ENCODE peak calls at places on chromosomes 5 and 9, in six cellular contexts. A, T, R, B, V and Q are unnamed samples. For H3K9me3, the result is how much of the 10 kb centered on the place peaks cover.

GRCh38 chr9:127162567-127163365 is 40.3 kb upstream of the ANGPTL2 start:
- DNase-seq in V (no peak), R (no peak), B (no peak), A (no peak), T (no peak), Q (no peak)

GRCh38 chr5:177620560-177620959 is 20.6 kb downstream of the B4GALT7 start:
- DNase-seq in R (no peak), T (no peak), A (no peak), B (no peak), V (no peak), Q (no peak)

GRCh38 chr9:36818242-36818938 is 215.7 kb downstream of the PAX5 start:
- DNase-seq in R (peak), T (no peak), A (no peak), V (peak), B (no peak), Q (no peak)

GRCh38 chr5:150567031-150567680 is 59.2 kb downstream of the NDST1 start:
- DNase-seq in R (no peak), T (no peak), B (no peak), V (peak), A (no peak), Q (peak)

GRCh38 chr5:55917402-55918096 is 66.4 kb downstream of the IL31RA start:
- DNase-seq in A (no peak), B (no peak), V (no peak), T (no peak), R (no peak), Q (no peak)

GRCh38 chr5:114467729-114468128 is 105.9 kb downstream of the KCNN2 start:
- DNase-seq in V (no peak), T (no peak), A (no peak), B (no peak), R (no peak), Q (no peak)

GRCh38 chr5:68565427-68565826 is 349.9 kb downstream of the PIK3R1 start:
- DNase-seq in T (no peak), R (no peak), B (no peak), A (no peak), V (no peak), Q (no peak)

GRCh38 chr9:131627846-131628820 is 82.8 kb downstream of the PRRT1B start:
- DNase-seq in R (no peak), V (peak), B (peak), T (peak), A (no peak), Q (peak)

GRCh38 chr9:118767571-118767970 is 601.7 kb downstream of the BRINP1 start:
- DNase-seq in B (no peak), T (no peak), A (no peak), V (no peak), R (no peak), Q (no peak)

GRCh38 chr9:124969401-124969800 is 28.5 kb upstream of the GOLGA1 start:
- DNase-seq in R (no peak), B (no peak), T (no peak), V (no peak), A (no peak), Q (no peak)

GRCh38 chr9:86022687-86023266 is 76.6 kb downstream of the GOLM1 start:
- DNase-seq in A (peak), R (no peak), V (peak), B (no peak), T (no peak), Q (no peak)

GRCh38 chr5:102759700-102760099 is 4.6 kb downstream of the PAM start:
- DNase-seq in B (no peak), V (no peak), R (no peak), T (no peak), A (no peak), Q (no peak)

GRCh38 chr9:74503219-74503618 is 6.1 kb downstream of the RORB start:
- DNase-seq in B (no peak), T (no peak), R (no peak), V (peak), A (no peak), Q (no peak)

GRCh38 chr9:124412228-124412575 is 3.0 kb downstream of the PSMB7 start:
- DNase-seq in A (no peak), T (no peak), B (no peak), R (no peak), V (no peak), Q (no peak)

GRCh38 chr9:123470991-123471770 is 115.2 kb downstream of the CRB2 start:
- DNase-seq in V (no peak), A (no peak), T (no peak), B (no peak), R (no peak), Q (no peak)

GRCh38 chr9:137293094-137293481 is 9.0 kb downstream of the NRARP start:
- DNase-seq in T (no peak), V (no peak), R (no peak), A (no peak), B (no peak), Q (no peak)

GRCh38 chr9:34759432-34760134 is 49.6 kb upstream of the CCL21 start:
- DNase-seq in R (no peak), A (no peak), V (no peak), B (no peak), T (no peak), Q (no peak)

DNA sequence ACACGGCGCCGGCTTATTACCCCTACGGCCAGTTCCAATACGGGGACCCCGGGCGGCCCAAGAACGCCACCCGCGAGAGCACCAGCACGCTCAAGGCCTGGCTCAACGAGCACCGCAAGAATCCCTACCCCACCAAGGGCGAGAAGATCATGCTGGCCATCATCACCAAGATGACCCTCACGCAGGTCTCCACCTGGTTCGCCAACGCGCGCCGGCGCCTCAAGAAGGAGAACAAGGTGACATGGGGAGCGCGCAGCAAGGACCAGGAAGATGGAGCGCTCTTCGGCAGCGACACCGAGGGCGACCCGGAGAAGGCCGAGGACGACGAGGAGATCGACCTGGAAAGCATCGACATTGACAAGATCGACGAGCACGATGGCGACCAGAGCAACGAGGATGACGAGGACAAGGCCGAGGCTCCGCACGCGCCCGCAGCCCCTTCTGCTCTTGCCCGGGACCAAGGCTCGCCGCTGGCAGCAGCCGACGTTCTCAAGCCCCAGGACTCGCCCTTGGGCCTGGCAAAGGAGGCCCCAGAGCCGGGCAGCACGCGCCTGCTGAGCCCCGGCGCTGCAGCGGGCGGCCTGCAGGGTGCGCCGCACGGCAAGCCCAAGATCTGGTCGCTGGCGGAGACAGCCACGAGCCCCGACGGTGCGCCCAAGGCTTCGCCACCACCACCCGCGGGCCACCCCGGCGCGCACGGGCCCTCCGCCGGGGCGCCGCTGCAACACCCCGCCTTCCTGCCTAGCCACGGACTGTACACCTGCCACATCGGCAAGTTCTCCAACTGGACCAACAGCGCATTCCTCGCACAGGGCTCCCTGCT is 3.9 kb downstream of the IRX1 start:
- DNase-seq in A (no peak), T (no peak), V (no peak), R (no peak), B (no peak), Q (no peak)
- H3K9me3 ChIP-seq in A (under half), T (under half), V (under half), R (under half), B (under half), Q (under half)

GRCh38 chr9:114362394-114362793 is 25.4 kb downstream of the AKNA start:
- DNase-seq in B (no peak), T (no peak), V (no peak), A (no peak), R (no peak), Q (no peak)

GRCh38 chr9:114361542-114361941 is 26.2 kb downstream of the AKNA start:
- DNase-seq in T (no peak), R (no peak), V (no peak), B (no peak), A (no peak), Q (no peak)

GRCh38 chr9:114357911-114358328 is 28.3 kb downstream of the ORM2 start:
- DNase-seq in R (no peak), V (no peak), A (no peak), T (no peak), B (no peak), Q (no peak)

GRCh38 chr9:114356792-114357191 is 27.1 kb downstream of the ORM2 start:
- DNase-seq in B (no peak), V (no peak), T (no peak), A (no peak), R (no peak), Q (no peak)

DNA sequence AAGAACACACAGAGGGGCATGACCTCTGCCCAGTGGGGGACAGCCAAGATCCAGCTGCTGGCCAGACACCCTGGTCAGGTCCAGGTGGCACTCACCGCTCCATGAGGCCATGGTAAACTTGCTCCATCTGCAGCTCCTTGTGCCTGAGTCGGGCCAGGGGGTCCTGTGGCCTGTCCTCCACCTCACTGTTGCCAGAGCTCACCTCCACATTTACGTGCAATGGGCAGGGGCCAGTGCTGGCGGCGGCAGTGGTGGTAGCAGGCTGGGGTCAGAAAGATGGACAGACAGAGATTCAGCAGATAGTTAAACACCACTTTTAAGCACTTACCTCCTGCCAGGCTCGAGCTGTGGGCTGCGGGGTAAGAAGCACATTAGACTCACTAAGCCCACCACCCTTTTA is 28.0 kb downstream of the AKNA start:
- DNase-seq in A (no peak), B (no peak), V (no peak), T (no peak), R (no peak), Q (no peak)
- H3K27ac ChIP-seq in A (no peak), B (no peak), V (no peak), T (no peak), R (no peak), Q (no peak)

DNA sequence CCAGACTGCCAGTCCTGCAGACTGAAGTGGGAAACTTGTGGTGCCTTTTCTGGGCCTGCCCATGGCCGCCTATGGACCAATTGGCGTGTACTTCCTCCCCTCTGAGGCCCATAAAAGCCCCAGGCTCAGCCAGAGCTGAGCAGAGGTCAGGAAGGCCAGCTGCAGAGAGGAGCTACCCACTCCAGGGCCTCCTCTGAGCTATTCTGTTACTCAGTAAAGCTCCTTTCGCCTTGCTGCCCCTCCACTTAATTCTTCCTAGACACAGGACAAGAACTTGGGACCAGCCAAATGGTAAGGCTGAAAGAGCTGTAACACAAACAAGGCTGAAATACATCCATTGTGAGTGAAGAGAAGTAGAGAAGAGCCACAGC is 106.4 kb downstream of the C9orf50 start:
- DNase-seq in A (no peak), R (no peak), V (no peak), B (no peak), T (no peak), Q (no peak)
- H3K9me3 ChIP-seq in A (under half), R (under half), V (under half), B (under half), T (under half), Q (under half)

GRCh38 chr9:91145496-91145895 is 216.2 kb downstream of the AUH start:
- DNase-seq in R (no peak), V (no peak), T (no peak), B (no peak), A (no peak), Q (no peak)
- H3K27ac ChIP-seq in R (no peak), V (no peak), T (no peak), B (no peak), A (no peak), Q (no peak)

DNA sequence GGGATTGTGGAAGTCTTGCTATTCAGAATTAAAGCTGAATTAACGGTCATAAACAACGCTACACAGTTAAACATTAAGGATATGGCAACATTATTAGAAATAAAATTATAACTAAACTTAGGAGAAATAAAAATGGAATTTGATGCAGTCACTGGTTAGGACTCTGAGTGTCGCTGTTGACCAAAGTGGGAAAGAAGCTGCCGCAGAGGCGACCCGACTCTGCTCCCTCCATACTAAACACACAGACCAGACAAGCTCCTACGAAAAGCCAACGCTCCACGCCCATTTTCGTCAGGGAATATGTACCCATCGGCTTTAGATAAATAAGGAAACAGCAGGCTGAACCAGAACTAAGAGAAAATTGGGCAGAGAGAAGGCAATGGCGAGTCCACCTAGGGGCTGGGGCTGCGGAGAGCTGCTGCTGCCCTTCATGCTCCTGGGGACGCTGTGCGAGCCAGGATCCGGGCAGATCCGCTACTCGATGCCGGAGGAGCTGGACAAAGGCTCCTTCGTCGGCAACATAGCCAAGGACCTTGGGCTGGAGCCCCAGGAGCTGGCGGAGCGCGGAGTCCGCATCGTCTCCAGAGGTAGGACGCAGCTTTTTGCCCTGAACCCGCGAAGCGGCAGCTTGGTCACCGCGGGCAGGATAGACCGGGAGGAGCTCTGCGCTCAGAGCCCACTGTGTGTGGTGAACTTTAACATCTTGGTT is at the start of gene PCDHGA5:
- DNase-seq in R (no peak), A (no peak), V (peak), T (no peak), B (no peak), Q (peak)
- H3K9me3 ChIP-seq in R (under half), A (under half), V (under half), T (half or more), B (under half), Q (under half)